ENCODE peak calls at places on chromosome 11, in ten cellular contexts. P, X, R, A, K, M, N, T, O and S are unnamed samples.

GRCh38 chr11:73047773-73048371 is 94.2 kb downstream of the FCHSD2 start:
- DNase-seq in P (no peak), X (no peak), R (no peak), A (no peak), K (no peak), M (no peak), N (no peak), T (no peak), O (no peak), S (no peak)

GRCh38 chr11:68330700-68331337 is 18.4 kb downstream of the LRP5 start:
- DNase-seq in P (no peak), X (no peak), R (no peak), A (no peak), K (no peak), M (no peak), N (peak; percentile 46), T (no peak), O (no peak), S (no peak)

GRCh38 chr11:9203715-9204311 is 61.3 kb downstream of the DENND5A start:
- DNase-seq in P (no peak), X (no peak), R (no peak), A (no peak), K (no peak), M (no peak), N (no peak), T (no peak), O (no peak), S (no peak)

GRCh38 chr11:34105957-34106504 is 602 bp downstream of the NAT10 start:
- DNase-seq in P (peak; percentile 36), X (no peak), R (no peak), A (no peak), K (no peak), M (no peak), N (no peak), T (no peak), O (no peak), S (no peak)

GRCh38 chr11:27460571-27460970 is 12.0 kb downstream of the LGR4 start:
- DNase-seq in P (no peak), X (no peak), R (no peak), A (no peak), K (no peak), M (no peak), N (no peak), T (no peak), O (no peak), S (no peak)

GRCh38 chr11:57699813-57700212 is 12.2 kb downstream of the MED19 start:
- DNase-seq in P (no peak), X (no peak), R (no peak), A (no peak), K (no peak), M (no peak), N (no peak), T (no peak), O (no peak), S (no peak)

GRCh38 chr11:567036-567628 is 6.4 kb downstream of the RASSF7 start:
- DNase-seq in P (no peak), X (no peak), R (no peak), A (no peak), K (no peak), M (no peak), N (peak; percentile 54), T (no peak), O (no peak), S (no peak)

GRCh38 chr11:71395774-71396173 is 52.4 kb downstream of the DHCR7 start:
- DNase-seq in P (no peak), X (no peak), R (no peak), A (no peak), K (no peak), M (no peak), N (no peak), T (no peak), O (no peak), S (no peak)

DNA sequence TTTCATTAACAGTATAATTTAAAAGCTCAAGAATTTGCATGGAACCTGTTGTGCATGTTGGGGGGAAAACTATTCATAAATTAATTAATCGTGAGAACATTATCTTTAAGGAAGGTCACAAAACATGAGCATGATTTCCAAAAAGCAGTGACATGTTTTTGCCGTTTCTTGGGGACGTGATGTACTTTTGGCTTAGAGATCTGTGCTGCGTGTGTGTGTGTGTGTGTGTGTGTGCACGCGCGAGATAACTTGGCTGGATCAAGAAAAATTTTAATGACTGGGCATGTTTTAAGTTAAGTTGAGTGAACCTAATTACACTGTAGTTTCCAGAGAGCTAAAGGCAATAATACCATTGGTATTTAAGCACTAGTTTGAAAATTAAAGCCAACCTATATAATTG is 51.4 kb downstream of the ZBTB16 start:
- DNase-seq in P (no peak), X (peak; percentile 70), R (no peak), A (no peak), K (no peak), M (no peak), N (peak; percentile 75), T (no peak), O (peak; percentile 38), S (peak; percentile 58)
- H3K4me1 ChIP-seq in P (no peaks in the 10 kb centered on the region), X (peaks cover 33% of the 10 kb centered on the region), R (no peaks in the 10 kb centered on the region), A (no peaks in the 10 kb centered on the region), K (peaks cover 68% of the 10 kb centered on the region), M (peaks cover 80% of the 10 kb centered on the region), N (peaks cover 26% of the 10 kb centered on the region), T (no peaks in the 10 kb centered on the region), O (peaks cover 95% of the 10 kb centered on the region), S (peaks cover 96% of the 10 kb centered on the region)

DNA sequence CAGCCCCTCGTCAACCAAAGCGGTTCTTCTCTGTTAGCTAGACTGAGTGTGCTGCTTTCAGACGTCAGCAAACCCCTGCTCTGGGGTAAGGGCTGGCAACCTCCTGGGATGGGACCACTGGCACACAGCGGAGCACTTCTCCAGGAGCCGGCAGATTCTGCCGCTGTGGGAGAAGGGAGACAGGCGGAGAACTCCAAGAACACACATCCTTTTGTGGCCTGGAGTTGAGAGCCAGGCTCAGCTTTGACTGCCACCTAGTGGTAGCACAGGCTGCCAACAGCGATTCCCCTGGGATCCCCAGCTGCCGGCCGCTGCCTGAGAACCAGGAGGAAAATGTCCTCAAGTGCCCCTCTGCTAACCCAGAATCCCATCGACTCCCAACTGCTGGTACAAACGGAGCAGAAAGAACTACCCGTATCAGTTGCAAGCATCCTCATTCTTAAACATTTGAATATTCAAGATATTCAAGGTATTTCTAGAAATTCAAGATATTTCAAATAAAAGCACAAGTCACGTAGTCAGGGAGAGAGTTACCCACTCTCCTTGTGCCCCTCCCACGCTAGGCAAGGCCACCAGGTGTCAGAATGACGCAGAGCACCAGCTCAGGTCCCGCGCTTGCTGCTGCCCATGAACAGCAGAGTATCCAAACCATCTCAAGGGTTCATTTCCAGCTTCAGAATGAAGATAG is 4.9 kb downstream of the LTO1 start:
- DNase-seq in P (peak; percentile 90), X (peak; percentile 90), R (no peak), A (peak; percentile 79), K (peak; percentile 79), M (no peak), N (peak; percentile 91), T (peak; percentile 63), O (peak; percentile 81), S (peak; percentile 90)
- TF ChIP-seq CTCF in P (peak; percentile 93), X (peak; percentile 96), R (peak; percentile 98), A (peak; percentile 97), K (peak; percentile 93), M (peak; percentile 89), N (peak; percentile 70), T (peak; percentile 99), O (peak; percentile 96), S (peak; percentile 97)

DNA sequence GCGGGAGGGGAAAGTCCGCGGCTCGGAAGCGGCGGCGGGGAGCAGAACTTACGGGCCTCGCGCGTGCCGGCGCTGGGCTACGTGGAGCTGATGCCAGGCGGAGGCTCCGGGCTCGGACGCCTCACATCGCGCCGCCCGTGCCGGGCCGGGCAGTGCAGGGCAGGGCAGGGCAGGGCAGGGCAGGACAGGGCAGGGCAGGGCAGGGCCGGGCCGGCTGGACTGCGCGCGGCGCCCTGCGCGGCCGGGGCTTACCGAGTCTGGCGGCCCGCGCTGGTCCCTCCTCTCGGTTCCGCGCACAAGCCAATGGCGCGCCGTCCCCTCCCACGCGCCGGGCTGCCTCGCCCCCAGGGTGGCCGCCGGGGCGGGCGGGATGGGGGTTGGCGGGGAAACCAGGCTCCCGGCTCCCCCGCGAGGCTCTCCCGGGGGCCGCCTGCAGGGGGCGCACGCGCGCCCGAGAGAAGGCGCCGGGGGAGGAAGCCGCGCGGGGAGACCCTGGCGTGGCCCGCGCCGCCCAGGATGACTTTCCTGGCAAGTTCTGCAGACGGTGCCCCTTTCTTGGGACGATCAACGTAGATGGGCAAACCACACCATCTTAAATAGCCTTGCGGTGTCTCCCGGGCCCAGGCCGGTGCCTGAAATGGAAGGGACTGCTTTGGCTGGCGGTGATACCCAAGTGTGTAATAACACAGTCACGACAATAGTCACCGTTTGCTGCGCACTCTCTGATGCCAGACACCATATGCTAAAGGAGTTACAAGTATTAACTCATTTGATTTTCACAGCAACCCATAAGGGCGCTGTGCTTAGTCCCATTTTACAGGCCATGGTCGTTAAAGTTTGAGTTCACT is at the start of gene TP53I11:
- DNase-seq in P (peak; percentile 53), X (peak; percentile 75), R (no peak), A (peak; percentile 89), K (peak; percentile 87), M (no peak), N (peak; percentile 81), T (peak; percentile 21), O (peak; percentile 81), S (peak; percentile 85)
- H3K4me3 ChIP-seq in P (peak within 1 kb of the TSS; percentile 99), X (peak within 1 kb of the TSS; percentile 72), R (peak within 1 kb of the TSS; percentile 78), A (peak within 1 kb of the TSS; percentile 83), K (peak within 1 kb of the TSS; percentile 80), M (peak within 1 kb of the TSS; percentile 98), N (peak within 1 kb of the TSS; percentile 73), T (peak within 1 kb of the TSS; percentile 80), O (peak within 1 kb of the TSS; percentile 44), S (peak within 1 kb of the TSS; percentile 89)

GRCh38 chr11:78423241-78423640 is 5.6 kb upstream of the GAB2 start:
- DNase-seq in P (no peak), X (no peak), R (no peak), A (no peak), K (no peak), M (no peak), N (no peak), T (no peak), O (no peak), S (no peak)

GRCh38 chr11:78420255-78420764 is 2.7 kb upstream of the GAB2 start:
- DNase-seq in P (peak; percentile 64), X (peak; percentile 80), R (no peak), A (peak; percentile 77), K (peak; percentile 72), M (no peak), N (peak; percentile 82), T (no peak), O (peak; percentile 58), S (peak; percentile 68)

GRCh38 chr11:78419327-78419726 is 1.7 kb upstream of the GAB2 start:
- DNase-seq in P (peak; percentile 24), X (peak; percentile 90), R (no peak), A (peak; percentile 42), K (peak; percentile 48), M (no peak), N (peak; percentile 51), T (peak; percentile 25), O (peak; percentile 33), S (peak; percentile 22)

GRCh38 chr11:78418584-78419211 is 1.1 kb upstream of the GAB2 start:
- DNase-seq in P (no peak), X (no peak), R (no peak), A (no peak), K (no peak), M (no peak), N (no peak), T (no peak), O (no peak), S (no peak)

DNA sequence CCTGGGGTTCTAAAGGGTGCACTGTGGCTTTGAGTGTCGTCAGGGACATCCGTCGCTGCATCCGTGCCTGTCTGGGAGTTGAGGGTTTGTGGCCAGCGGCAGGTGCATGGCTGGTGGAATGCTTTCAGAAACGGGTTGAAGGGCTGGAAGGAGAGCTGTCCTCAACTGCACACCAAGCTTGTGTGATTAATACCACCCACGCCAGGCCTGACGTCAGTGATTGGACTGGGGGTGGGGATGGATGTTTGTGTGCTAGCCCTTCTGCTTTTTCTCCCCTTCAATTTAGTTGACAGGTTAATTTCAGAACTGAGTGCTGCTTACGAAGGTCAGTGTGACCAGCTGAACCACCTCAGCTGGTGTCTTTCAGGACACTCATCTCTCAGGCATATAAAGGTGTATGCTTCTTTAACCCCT is 3.2 kb upstream of the GAB2 start:
- DNase-seq in P (no peak), X (peak; percentile 66), R (no peak), A (no peak), K (peak; percentile 66), M (peak; percentile 73), N (peak; percentile 69), T (peak; percentile 20), O (no peak), S (peak; percentile 56)
- H3K4me1 ChIP-seq in P (peaks cover 44% of the 10 kb centered on the region), X (peaks cover 10% of the 10 kb centered on the region), R (peaks cover 20% of the 10 kb centered on the region), A (no peaks in the 10 kb centered on the region), K (peaks cover 31% of the 10 kb centered on the region), M (peaks cover 23% of the 10 kb centered on the region), N (peaks cover 8% of the 10 kb centered on the region), T (peaks cover 9% of the 10 kb centered on the region), O (peaks cover 32% of the 10 kb centered on the region), S (peaks cover 64% of the 10 kb centered on the region)